ENCODE peak calls at places on chromosomes 7 and 10, in four cellular contexts. D is epithelial cell of esophagus, Z is AG04450, Y is activated B cell treated with CpG ODN at 0.5 μM for 24 hours. J is an unnamed sample.

GRCh38 chr10:33116293-33116697 is 158.3 kb upstream of the ITGB1 start:
- DNase-seq in Z (no peak), D (no peak), Y (no peak), J (peak; percentile 51)

GRCh38 chr7:111571720-111572119 is 9.4 kb upstream of the IMMP2L start:
- DNase-seq in D (no peak), Y (no peak), Z (no peak), J (no peak)

GRCh38 chr10:88974012-88974411 is 16.6 kb upstream of the FAS start:
- DNase-seq in D (no peak), Z (no peak), Y (no peak), J (no peak)

GRCh38 chr7:117084286-117084685 is 131.0 kb downstream of the ST7 start:
- DNase-seq in Z (no peak), Y (no peak), D (peak; percentile 79), J (no peak)

GRCh38 chr7:15686209-15686956 is at the start of gene MEOX2:
- DNase-seq in Z (no peak), Y (no peak), D (peak; percentile 34), J (peak; percentile 68)

GRCh38 chr10:42975558-42976352 is 101.1 kb upstream of the RET start:
- DNase-seq in Y (peak; percentile 4), Z (no peak), D (no peak), J (no peak)

GRCh38 chr10:84424731-84425165 is 96.4 kb downstream of the CCSER2 start:
- DNase-seq in Z (peak; percentile 89), D (peak; percentile 94), Y (no peak), J (peak; percentile 10)

GRCh38 chr7:85705076-85705475 is 518.2 kb upstream of the SEMA3D start:
- DNase-seq in Z (no peak), Y (no peak), D (no peak), J (no peak)

GRCh38 chr7:77569514-77570232 is 32.6 kb downstream of the PTPN12 start:
- DNase-seq in D (no peak), Z (no peak), Y (no peak), J (no peak)

GRCh38 chr7:40808409-40808942 is 673.7 kb downstream of the SUGCT start:
- DNase-seq in Z (peak; percentile 59), D (peak; percentile 42), Y (no peak), J (no peak)

GRCh38 chr10:60905580-60905979 is 38.4 kb downstream of the RHOBTB1 start:
- DNase-seq in Z (peak; percentile 18), D (no peak), Y (no peak), J (no peak)

GRCh38 chr10:131068760-131069159 is 242.8 kb downstream of the TCERG1L start:
- DNase-seq in Y (no peak), D (no peak), Z (no peak), J (no peak)

GRCh38 chr7:57250801-57251200 is 118.6 kb upstream of the ZNF479 start:
- DNase-seq in Y (no peak), D (no peak), Z (no peak), J (no peak)

DNA sequence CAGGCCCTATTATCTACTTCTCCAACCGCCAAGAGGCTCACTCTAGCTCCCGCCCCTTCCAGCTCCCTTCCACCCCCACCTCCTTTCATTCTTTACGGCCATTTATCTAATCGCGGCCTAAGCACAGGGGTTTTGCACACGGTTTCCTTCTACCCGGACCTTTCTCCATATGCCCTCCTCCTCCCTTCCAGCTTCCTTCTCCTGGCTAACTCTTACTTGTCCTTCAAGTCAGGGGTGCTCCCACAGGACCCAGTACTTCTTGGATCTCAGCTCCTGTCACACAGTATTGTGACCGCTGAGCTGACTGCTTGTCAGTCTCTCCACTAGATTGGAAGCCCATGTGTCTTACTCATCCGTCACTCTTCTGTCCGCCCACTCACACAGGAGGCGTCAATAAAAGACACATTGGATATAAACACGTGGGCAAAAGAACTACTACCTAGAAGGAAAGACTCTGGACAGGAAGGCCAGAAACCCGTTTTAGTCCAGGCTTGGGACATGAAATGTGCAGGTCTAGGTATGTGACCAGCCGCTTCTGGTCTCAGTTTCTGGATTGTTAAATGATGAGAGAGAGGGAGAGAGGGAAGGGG is 20.3 kb upstream of the HPS1 start:
- DNase-seq in Y (no peak), Z (no peak), D (no peak), J (no peak)
- TF ChIP-seq CTCF in Y (no peak), Z (no peak), D (no peak), J (no peak)

GRCh38 chr7:44396931-44397525 is 71.6 kb upstream of the CAMK2B start:
- DNase-seq in Y (no peak), Z (peak; percentile 43), D (no peak), J (no peak)
- TF ChIP-seq CTCF in Y (no peak), Z (no peak), D (no peak), J (no peak)

GRCh38 chr7:84088669-84089278 is 105.8 kb downstream of the SEMA3A start:
- DNase-seq in D (peak; percentile 32), Y (no peak), Z (no peak), J (no peak)

GRCh38 chr7:84092207-84092606 is 102.4 kb downstream of the SEMA3A start:
- DNase-seq in D (peak; percentile 33), Z (no peak), Y (no peak), J (no peak)

GRCh38 chr7:84091318-84091717 is 103.3 kb downstream of the SEMA3A start:
- DNase-seq in Z (no peak), Y (no peak), D (no peak), J (no peak)
- TF ChIP-seq CTCF in Z (no peak), Y (no peak), D (no peak), J (no peak)

GRCh38 chr10:124539935-124540641 is 78.5 kb downstream of the LHPP start:
- DNase-seq in Y (peak; percentile 71), D (peak; percentile 30), Z (no peak), J (peak; percentile 82)
- TF ChIP-seq CTCF in Y (no peak), D (peak; percentile 51), Z (peak; percentile 78), J (peak; percentile 75)

GRCh38 chr7:120915314-120915713 is 35.3 kb upstream of the ING3 start:
- DNase-seq in Y (no peak), Z (no peak), D (no peak), J (no peak)
- TF ChIP-seq CTCF in Y (no peak), Z (no peak), D (no peak), J (no peak)

J was measured in nephron progenitor cell.